ENCODE peak calls at places on chromosomes 6 and 20, in six cellular contexts. One of them, this sample, is unnamed.

GRCh38 chr20:40477805-40478204 is 211.2 kb downstream of the MAFB start:
- DNase-seq in K562: no peak
- DNase-seq in H1: no peak
- DNase-seq in HepG2: no peak
- DNase-seq in WTC11: no peak
- DNase-seq in GM12878: no peak
- DNase-seq in this sample: no peak

GRCh38 chr6:42349753-42350573 is 101.8 kb downstream of the TRERF1 start:
- DNase-seq in K562: no peak
- DNase-seq in H1: no peak
- DNase-seq in WTC11: no peak
- DNase-seq in HepG2: no peak
- DNase-seq in GM12878: no peak
- DNase-seq in this sample: no peak

GRCh38 chr6:37049990-37050853 is 44.8 kb downstream of the FGD2 start:
- DNase-seq in K562: peak
- DNase-seq in GM12878: no peak
- DNase-seq in H1: no peak
- DNase-seq in HepG2: no peak
- DNase-seq in WTC11: no peak
- DNase-seq in this sample: no peak

GRCh38 chr6:157497579-157497978 is 116.6 kb downstream of the ZDHHC14 start:
- DNase-seq in K562: no peak
- DNase-seq in H1: no peak
- DNase-seq in WTC11: no peak
- DNase-seq in HepG2: no peak
- DNase-seq in GM12878: no peak
- DNase-seq in this sample: no peak

GRCh38 chr6:74642101-74642500 is 563.8 kb downstream of the COL12A1 start:
- DNase-seq in GM12878: no peak
- DNase-seq in H1: no peak
- DNase-seq in HepG2: no peak
- DNase-seq in K562: no peak
- DNase-seq in WTC11: no peak
- DNase-seq in this sample: no peak

GRCh38 chr6:165599596-165600487 is 63.2 kb downstream of the PDE10A start:
- DNase-seq in HepG2: no peak
- DNase-seq in GM12878: no peak
- DNase-seq in K562: no peak
- DNase-seq in H1: no peak
- DNase-seq in WTC11: no peak
- DNase-seq in this sample: no peak

GRCh38 chr6:163808231-163808630 is 393.7 kb downstream of the QKI start:
- DNase-seq in WTC11: no peak
- DNase-seq in K562: no peak
- DNase-seq in GM12878: no peak
- DNase-seq in H1: no peak
- DNase-seq in HepG2: no peak
- DNase-seq in this sample: no peak

GRCh38 chr6:107982511-107982910 is 24.5 kb upstream of the SEC63 start:
- DNase-seq in HepG2: no peak
- DNase-seq in H1: no peak
- DNase-seq in WTC11: no peak
- DNase-seq in GM12878: no peak
- DNase-seq in K562: no peak
- DNase-seq in this sample: no peak

GRCh38 chr20:46077642-46078305 is 12.0 kb downstream of the NCOA5 start:
- DNase-seq in H1: no peak
- DNase-seq in GM12878: no peak
- DNase-seq in WTC11: no peak
- DNase-seq in K562: no peak
- DNase-seq in HepG2: no peak
- DNase-seq in this sample: no peak

GRCh38 chr6:157840776-157841175 is 17.7 kb downstream of the SNX9 start:
- DNase-seq in HepG2: no peak
- DNase-seq in H1: no peak
- DNase-seq in K562: peak
- DNase-seq in GM12878: no peak
- DNase-seq in WTC11: no peak
- DNase-seq in this sample: no peak

GRCh38 chr6:45896783-45897441 is 118.7 kb downstream of the CLIC5 start:
- DNase-seq in K562: no peak
- DNase-seq in H1: no peak
- DNase-seq in HepG2: no peak
- DNase-seq in GM12878: no peak
- DNase-seq in WTC11: no peak
- DNase-seq in this sample: no peak

GRCh38 chr6:14784596-14785360 is 461.1 kb upstream of the JARID2 start:
- DNase-seq in GM12878: no peak
- DNase-seq in WTC11: peak
- DNase-seq in K562: no peak
- DNase-seq in H1: peak
- DNase-seq in HepG2: no peak
- DNase-seq in this sample: peak

GRCh38 chr6:51057296-51057695 is 238.6 kb downstream of the TFAP2B start:
- DNase-seq in GM12878: no peak
- DNase-seq in HepG2: no peak
- DNase-seq in WTC11: no peak
- DNase-seq in K562: no peak
- DNase-seq in H1: no peak
- DNase-seq in this sample: no peak

GRCh38 chr20:22866757-22867425 is 168.2 kb upstream of the SSTR4 start:
- DNase-seq in GM12878: no peak
- DNase-seq in WTC11: no peak
- DNase-seq in H1: no peak
- DNase-seq in HepG2: no peak
- DNase-seq in K562: no peak
- DNase-seq in this sample: no peak

GRCh38 chr20:41981746-41982145 is 363.6 kb upstream of the CHD6 start:
- DNase-seq in H1: no peak
- DNase-seq in WTC11: no peak
- DNase-seq in GM12878: no peak
- DNase-seq in K562: no peak
- DNase-seq in HepG2: no peak
- DNase-seq in this sample: no peak

GRCh38 chr20:41983159-41983558 is 365.0 kb upstream of the CHD6 start:
- DNase-seq in HepG2: no peak
- DNase-seq in GM12878: no peak
- DNase-seq in H1: no peak
- DNase-seq in K562: no peak
- DNase-seq in WTC11: no peak
- DNase-seq in this sample: no peak

GRCh38 chr20:41978875-41979274 is 360.7 kb upstream of the CHD6 start:
- DNase-seq in WTC11: no peak
- DNase-seq in K562: no peak
- DNase-seq in HepG2: no peak
- DNase-seq in GM12878: no peak
- DNase-seq in H1: no peak
- DNase-seq in this sample: no peak

GRCh38 chr20:41984031-41984430 is 365.9 kb upstream of the CHD6 start:
- DNase-seq in H1: no peak
- DNase-seq in K562: no peak
- DNase-seq in WTC11: no peak
- DNase-seq in HepG2: no peak
- DNase-seq in GM12878: peak
- DNase-seq in this sample: no peak

GRCh38 chr20:41978246-41978790 is 360.1 kb upstream of the CHD6 start:
- DNase-seq in WTC11: no peak
- DNase-seq in GM12878: no peak
- DNase-seq in H1: no peak
- DNase-seq in K562: no peak
- DNase-seq in HepG2: no peak
- DNase-seq in this sample: no peak
- TF ChIP-seq CTCF in WTC11: no peak
- TF ChIP-seq CTCF in GM12878: no peak
- TF ChIP-seq CTCF in H1: no peak
- TF ChIP-seq CTCF in K562: no peak
- TF ChIP-seq CTCF in HepG2: no peak
- TF ChIP-seq CTCF in this sample: no peak

GRCh38 chr6:110140650-110141049 is 38.8 kb downstream of the WASF1 start:
- DNase-seq in H1: no peak
- DNase-seq in GM12878: no peak
- DNase-seq in WTC11: no peak
- DNase-seq in K562: no peak
- DNase-seq in HepG2: no peak
- DNase-seq in this sample: no peak
- TF ChIP-seq CREB1 in H1: no peak
- TF ChIP-seq CREB1 in GM12878: no peak
- TF ChIP-seq CREB1 in WTC11: no peak
- TF ChIP-seq CREB1 in K562: no peak
- TF ChIP-seq CREB1 in HepG2: no peak
- TF ChIP-seq CREB1 in this sample: no peak

DNA sequence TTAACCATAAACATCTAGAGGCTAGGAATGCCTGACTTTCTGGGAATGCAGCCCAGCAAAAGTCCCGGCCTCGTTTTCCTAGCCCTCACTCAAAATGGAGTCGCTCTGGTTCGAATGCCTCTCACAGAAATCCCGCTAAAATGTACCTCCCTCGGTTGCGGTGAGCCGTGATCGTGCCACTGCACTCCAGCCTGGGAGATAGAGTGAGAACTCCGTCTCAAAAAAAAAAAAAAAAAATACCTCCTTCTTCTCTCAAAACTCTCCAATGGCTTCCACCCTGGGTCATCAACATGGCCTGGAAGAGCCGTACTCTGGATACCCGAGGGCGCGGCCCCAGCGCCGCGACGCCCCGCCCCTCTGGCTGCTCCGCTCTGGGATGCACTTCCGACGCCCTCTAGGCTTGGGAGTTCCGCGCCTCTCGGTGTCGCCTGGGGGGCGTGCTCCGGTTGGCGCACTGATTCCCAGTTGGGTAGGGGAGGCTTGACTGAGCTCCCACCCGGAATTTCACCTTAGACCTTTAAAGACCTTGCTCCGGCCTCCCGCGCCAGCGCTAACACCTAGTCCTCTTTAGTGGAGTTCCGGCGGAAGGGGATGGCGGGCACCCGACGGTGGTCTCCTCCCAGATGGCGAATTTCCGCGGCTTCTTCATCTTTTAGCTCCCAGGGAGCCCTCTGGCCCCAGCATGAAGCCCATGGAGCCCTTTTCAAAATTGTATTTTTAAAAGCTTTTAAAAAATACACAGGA is 12.3 kb downstream of the HMGN4 start:
- DNase-seq in H1: peak
- DNase-seq in GM12878: no peak
- DNase-seq in K562: peak
- DNase-seq in WTC11: peak
- DNase-seq in HepG2: peak
- DNase-seq in this sample: peak
- TF ChIP-seq CTCF in H1: no peak
- TF ChIP-seq CTCF in GM12878: no peak
- TF ChIP-seq CTCF in K562: no peak
- TF ChIP-seq CTCF in WTC11: no peak
- TF ChIP-seq CTCF in HepG2: peak
- TF ChIP-seq CTCF in this sample: peak

GRCh38 chr6:10511477-10511876 is 9.7 kb upstream of the GCNT2 start:
- DNase-seq in WTC11: no peak
- DNase-seq in GM12878: no peak
- DNase-seq in H1: no peak
- DNase-seq in K562: no peak
- DNase-seq in HepG2: peak
- DNase-seq in this sample: no peak
- TF ChIP-seq CREB1 in WTC11: no peak
- TF ChIP-seq CREB1 in GM12878: no peak
- TF ChIP-seq CREB1 in H1: no peak
- TF ChIP-seq CREB1 in K562: no peak
- TF ChIP-seq CREB1 in HepG2: no peak
- TF ChIP-seq CREB1 in this sample: no peak

DNA sequence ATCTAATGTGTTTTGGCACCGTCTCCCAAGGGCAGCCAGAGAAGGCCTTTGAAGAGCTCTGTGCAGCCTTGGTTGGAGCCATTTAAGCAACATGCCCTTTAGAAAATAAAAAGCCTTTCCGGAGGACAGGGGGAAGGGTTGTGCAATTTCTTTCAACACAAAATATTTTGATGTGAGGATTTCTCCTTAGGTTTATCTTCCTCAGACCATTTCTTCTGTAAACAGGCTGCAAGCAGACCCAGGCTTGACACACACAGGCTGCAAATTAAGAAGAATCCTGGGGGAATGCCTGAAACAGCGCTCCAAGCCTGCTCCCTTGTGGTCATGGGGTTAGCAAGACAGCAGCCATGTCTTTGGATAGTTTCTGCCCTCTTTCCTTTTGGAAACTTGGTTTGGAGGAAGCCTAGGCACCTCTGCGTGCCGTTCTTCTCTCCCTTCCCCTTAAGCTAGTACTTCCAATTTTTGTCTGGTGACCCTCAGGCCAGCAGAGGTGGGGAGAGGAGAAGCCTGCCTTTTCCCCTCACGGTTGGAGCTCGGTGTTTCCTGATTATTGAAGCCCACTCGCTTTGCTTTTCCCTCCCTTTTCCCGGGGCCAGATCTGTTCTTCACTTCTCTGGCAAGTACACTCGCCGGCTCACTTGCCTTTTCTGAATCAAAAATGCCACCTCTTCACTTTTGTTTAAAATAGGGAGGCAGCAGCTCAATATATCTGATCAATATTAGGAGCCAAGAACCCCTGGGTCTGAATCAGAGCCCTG is 39.6 kb upstream of the NOX3 start:
- DNase-seq in K562: peak
- DNase-seq in HepG2: peak
- DNase-seq in WTC11: peak
- DNase-seq in H1: peak
- DNase-seq in GM12878: no peak
- DNase-seq in this sample: peak
- TF ChIP-seq CTCF in K562: peak
- TF ChIP-seq CTCF in HepG2: peak
- TF ChIP-seq CTCF in WTC11: peak
- TF ChIP-seq CTCF in H1: peak
- TF ChIP-seq CTCF in GM12878: no peak
- TF ChIP-seq CTCF in this sample: peak

GRCh38 chr6:7745942-7746341 is 20.0 kb downstream of the BMP6 start:
- DNase-seq in K562: no peak
- DNase-seq in HepG2: no peak
- DNase-seq in GM12878: no peak
- DNase-seq in WTC11: no peak
- DNase-seq in H1: no peak
- DNase-seq in this sample: peak

GRCh38 chr6:7747433-7747832 is 21.5 kb downstream of the BMP6 start:
- DNase-seq in WTC11: no peak
- DNase-seq in HepG2: no peak
- DNase-seq in GM12878: no peak
- DNase-seq in H1: no peak
- DNase-seq in K562: no peak
- DNase-seq in this sample: no peak

GRCh38 chr6:7737867-7738266 is 12.0 kb downstream of the BMP6 start:
- DNase-seq in WTC11: no peak
- DNase-seq in GM12878: no peak
- DNase-seq in K562: no peak
- DNase-seq in HepG2: no peak
- DNase-seq in H1: no peak
- DNase-seq in this sample: no peak

GRCh38 chr6:7747016-7747415 is 21.1 kb downstream of the BMP6 start:
- DNase-seq in HepG2: no peak
- DNase-seq in K562: no peak
- DNase-seq in GM12878: no peak
- DNase-seq in H1: no peak
- DNase-seq in WTC11: no peak
- DNase-seq in this sample: no peak

GRCh38 chr6:7742214-7742613 is 16.3 kb downstream of the BMP6 start:
- DNase-seq in H1: no peak
- DNase-seq in HepG2: no peak
- DNase-seq in WTC11: no peak
- DNase-seq in K562: no peak
- DNase-seq in GM12878: no peak
- DNase-seq in this sample: no peak
- TF ChIP-seq CREB1 in H1: no peak
- TF ChIP-seq CREB1 in HepG2: no peak
- TF ChIP-seq CREB1 in WTC11: no peak
- TF ChIP-seq CREB1 in K562: no peak
- TF ChIP-seq CREB1 in GM12878: no peak
- TF ChIP-seq CREB1 in this sample: no peak

This sample was measured in GM23338.